ENCODE peak calls at places on chromosomes 5 and 9, in four cellular contexts. R is mesendoderm, W is IMR-90, V is H1. Q is an unnamed sample.

GRCh38 chr5:53080271-53080670 is 29.3 kb downstream of the MOCS2 start:
- DNase-seq in R (no peak), W (no peak), V (no peak), Q (no peak)

GRCh38 chr9:12759767-12760166 is 15.1 kb upstream of the LURAP1L start:
- DNase-seq in R (no peak), W (peak), V (no peak), Q (no peak)

GRCh38 chr5:131379071-131379538 is 115.3 kb downstream of the CDC42SE2 start:
- DNase-seq in R (no peak), W (peak), V (no peak), Q (no peak)

GRCh38 chr9:33906769-33907168 is 89.8 kb downstream of the UBE2R2 start:
- DNase-seq in R (no peak), W (no peak), V (no peak), Q (no peak)

GRCh38 chr9:122340161-122340560 is 30.7 kb upstream of the PTGS1 start:
- DNase-seq in R (no peak), W (no peak), V (no peak), Q (no peak)

GRCh38 chr5:139061274-139061673 is 136.9 kb downstream of the SIL1 start:
- DNase-seq in R (peak), W (peak), V (no peak), Q (no peak)

GRCh38 chr5:147617191-147617606 is 107.3 kb upstream of the DPYSL3 start:
- DNase-seq in R (no peak), W (peak), V (no peak), Q (no peak)

GRCh38 chr9:98864257-98865180 is 57.0 kb downstream of the GALNT12 start:
- DNase-seq in R (no peak), W (peak), V (no peak), Q (no peak)

GRCh38 chr5:61933787-61934626 is 372.0 kb upstream of the KIF2A start:
- DNase-seq in R (peak), W (peak), V (no peak), Q (peak)

GRCh38 chr5:173890195-173890951 is 2.2 kb downstream of the CPEB4 start:
- DNase-seq in R (peak), W (peak), V (no peak), Q (peak)

GRCh38 chr5:44983006-44983405 is 174.3 kb downstream of the MRPS30 start:
- DNase-seq in R (peak), W (no peak), V (no peak), Q (no peak)

GRCh38 chr5:110034076-110034475 is 344.3 kb downstream of the MAN2A1 start:
- DNase-seq in R (no peak), W (no peak), V (no peak), Q (no peak)

GRCh38 chr5:113340537-113340936 is 94.3 kb downstream of the TSSK1B start:
- DNase-seq in R (peak), W (no peak), V (no peak), Q (no peak)

GRCh38 chr9:77316058-77316457 is 138.7 kb downstream of the VPS13A start:
- DNase-seq in R (no peak), W (no peak), V (no peak), Q (no peak)

GRCh38 chr9:72041775-72042194 is 18.6 kb downstream of the C9orf57 start:
- DNase-seq in R (no peak), W (peak), V (no peak), Q (no peak)

GRCh38 chr9:100486479-100487176 is 13.7 kb downstream of the TMEFF1 start:
- DNase-seq in R (no peak), W (no peak), V (no peak), Q (no peak)

GRCh38 chr9:33791117-33791516 is 4.2 kb upstream of the PRSS3 start:
- DNase-seq in R (no peak), W (peak), V (no peak), Q (no peak)

GRCh38 chr9:123914517-123915199 is 15.3 kb downstream of the DENND1A start:
- DNase-seq in R (no peak), W (no peak), V (no peak), Q (no peak)

GRCh38 chr5:172008689-172009141 is 2.3 kb upstream of the FBXW11 start:
- DNase-seq in R (peak), W (no peak), V (peak), Q (peak)

GRCh38 chr5:109805882-109806281 is 116.2 kb downstream of the MAN2A1 start:
- DNase-seq in R (peak), W (no peak), V (no peak), Q (no peak)

GRCh38 chr9:132857601-132858342 is 20.3 kb downstream of the AK8 start:
- DNase-seq in R (no peak), W (peak), V (no peak), Q (peak)

GRCh38 chr9:24738421-24738961 is 192.8 kb upstream of the IZUMO3 start:
- DNase-seq in R (no peak), W (no peak), V (no peak), Q (no peak)

GRCh38 chr9:81492710-81493447 is 196.5 kb downstream of the TLE1 start:
- DNase-seq in R (no peak), W (peak), V (no peak), Q (no peak)

GRCh38 chr5:76867027-76867426 is 17.2 kb downstream of the S100Z start:
- DNase-seq in R (no peak), W (peak), V (no peak), Q (no peak)

GRCh38 chr5:14557840-14558239 is 23.8 kb upstream of the OTULINL start:
- DNase-seq in R (no peak), W (no peak), V (no peak), Q (no peak)

GRCh38 chr5:58466939-58467338 is 7.1 kb upstream of the PLK2 start:
- DNase-seq in R (peak), W (peak), V (no peak), Q (peak)

GRCh38 chr5:1495525-1495897 is 28.2 kb downstream of the LPCAT1 start:
- DNase-seq in R (no peak), W (no peak), V (no peak), Q (no peak)

GRCh38 chr5:71932131-71932635 is 175.1 kb upstream of the MAP1B start:
- DNase-seq in R (no peak), W (peak), V (no peak), Q (no peak)

GRCh38 chr5:178690208-178690607 is 40.3 kb downstream of the ZNF354A start:
- DNase-seq in R (no peak), W (no peak), V (no peak), Q (no peak)

GRCh38 chr9:129666575-129666974 is 1.1 kb downstream of the PRRX2 start:
- DNase-seq in R (no peak), W (no peak), V (no peak), Q (no peak)

GRCh38 chr9:137670391-137671195 is 51.8 kb downstream of the EHMT1 start:
- DNase-seq in R (peak), W (no peak), V (no peak), Q (peak)

GRCh38 chr5:16296946-16297345 is 117.4 kb upstream of the MARCHF11 start:
- DNase-seq in R (no peak), W (no peak), V (no peak), Q (no peak)

GRCh38 chr9:112719292-112719691 is 1.4 kb upstream of the INIP start:
- DNase-seq in R (no peak), W (no peak), V (no peak), Q (no peak)
- H3K27ac ChIP-seq in R (no peak), W (no peak), V (no peak), Q (no peak)

GRCh38 chr9:18490591-18491370 is 16.8 kb downstream of the ADAMTSL1 start:
- DNase-seq in R (peak), W (peak), V (no peak), Q (no peak)
- H4K5ac ChIP-seq in R (no peak), W (peak), V (no peak), Q (no peak)

GRCh38 chr9:36191696-36192095 is 975 bp downstream of the CLTA start:
- DNase-seq in R (peak), W (no peak), V (no peak), Q (no peak)

GRCh38 chr9:36188212-36188611 is 2.5 kb upstream of the CLTA start:
- DNase-seq in R (peak), W (no peak), V (no peak), Q (no peak)

GRCh38 chr9:36190388-36191289 is at the start of gene CLTA:
- DNase-seq in R (peak), W (peak), V (peak), Q (peak)

GRCh38 chr9:36191290-36191645 is 547 bp downstream of the CLTA start:
- DNase-seq in R (peak), W (no peak), V (no peak), Q (no peak)

DNA sequence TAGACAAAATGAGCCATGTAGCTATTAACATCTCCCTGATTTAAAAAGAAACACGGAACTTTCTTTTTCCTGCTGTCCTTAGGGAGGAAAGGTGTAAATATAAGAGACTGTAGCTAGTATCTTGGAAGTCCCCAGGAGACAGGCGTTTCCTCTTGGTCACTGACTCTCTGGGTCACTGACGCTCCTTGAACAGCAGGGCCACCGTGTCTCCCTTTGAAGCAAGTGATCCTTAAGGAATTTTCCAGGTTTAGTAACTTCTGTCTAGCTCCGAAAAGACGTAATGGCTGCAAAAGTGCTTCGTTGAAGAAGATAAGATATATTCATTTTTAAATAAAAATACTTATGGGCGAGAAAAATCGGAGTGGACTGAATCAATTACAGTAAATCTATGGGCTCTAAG is 743 bp upstream of the CLTA start:
- DNase-seq in R (peak), W (no peak), V (no peak), Q (no peak)
- H3K27ac ChIP-seq in R (peak), W (peak), V (peak), Q (no peak)

GRCh38 chr9:112853882-112854585 is 36.6 kb downstream of the SLC46A2 start:
- DNase-seq in R (no peak), W (no peak), V (no peak), Q (no peak)
- H4K5ac ChIP-seq in R (no peak), W (no peak), V (no peak), Q (no peak)

DNA sequence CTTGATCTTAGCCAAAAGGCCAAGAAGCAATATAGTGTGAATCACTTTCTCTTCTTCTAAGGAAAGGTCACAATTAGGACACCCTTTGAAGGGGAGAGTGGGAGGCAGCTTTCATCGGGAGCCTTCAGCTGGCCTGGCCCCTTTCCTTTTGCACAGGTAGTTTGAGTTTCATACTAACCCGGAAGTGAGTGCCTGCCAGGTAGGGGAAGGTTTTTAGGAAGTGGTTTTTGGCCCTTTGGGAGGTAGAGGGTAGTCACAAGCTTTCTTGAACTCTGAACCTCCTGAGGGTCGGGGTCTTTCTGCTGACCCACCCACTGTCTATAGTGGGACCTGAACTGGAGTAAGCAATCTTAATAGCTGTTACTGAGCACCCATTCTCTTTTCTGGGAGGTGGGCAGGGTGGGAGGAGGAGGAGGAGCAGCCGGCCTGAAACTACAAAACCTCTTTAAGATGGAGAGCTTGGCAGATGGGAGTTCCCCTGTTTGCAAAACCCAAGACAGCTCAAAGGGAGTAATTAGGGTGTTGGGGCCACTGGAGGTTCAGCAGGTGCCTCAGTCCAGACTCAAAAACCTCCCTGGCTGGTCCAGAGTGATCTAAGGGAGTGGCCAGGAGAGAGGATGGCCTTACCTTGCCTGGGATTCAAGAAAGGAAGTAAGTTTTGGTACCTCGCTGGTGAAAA is 6.0 kb downstream of the LARP1 start:
- DNase-seq in R (no peak), W (no peak), V (no peak), Q (no peak)
- H3K27ac ChIP-seq in R (no peak), W (no peak), V (no peak), Q (no peak)

GRCh38 chr5:143129910-143130703 is 273.4 kb downstream of the NR3C1 start:
- DNase-seq in R (no peak), W (no peak), V (no peak), Q (no peak)
- H4K5ac ChIP-seq in R (no peak), W (no peak), V (no peak), Q (no peak)

GRCh38 chr9:37953775-37954437 is 50.0 kb upstream of the SLC25A51 start:
- DNase-seq in R (peak), W (peak), V (no peak), Q (no peak)
- H3K27ac ChIP-seq in R (no peak), W (peak), V (no peak), Q (no peak)

GRCh38 chr5:152056931-152057330 is 132.3 kb upstream of the GLRA1 start:
- DNase-seq in R (no peak), W (no peak), V (no peak), Q (no peak)

GRCh38 chr5:152051499-152052454 is 127.1 kb upstream of the GLRA1 start:
- DNase-seq in R (peak), W (no peak), V (peak), Q (peak)

GRCh38 chr5:152058267-152058666 is 133.6 kb upstream of the GLRA1 start:
- DNase-seq in R (no peak), W (no peak), V (no peak), Q (no peak)

GRCh38 chr5:152052470-152052869 is 127.8 kb upstream of the GLRA1 start:
- DNase-seq in R (peak), W (no peak), V (no peak), Q (no peak)
- H4K5ac ChIP-seq in R (no peak), W (no peak), V (no peak), Q (no peak)

Q was measured in H9.